ENCODE peak calls at places on chromosomes 6 and 20, in six cellular contexts. G, L, O, S, K and Y are unnamed samples.

GRCh38 chr20:51487525-51488279 is 54.8 kb downstream of the NFATC2 start:
- DNase-seq in O (peak), S (no peak), G (no peak), L (no peak), K (no peak), Y (peak)

GRCh38 chr6:70241991-70242420 is 60.9 kb downstream of the COL9A1 start:
- DNase-seq in K (no peak), L (no peak), O (peak), S (no peak), G (no peak), Y (no peak)

GRCh38 chr20:3115190-3116107 is 30.9 kb upstream of the AVP start:
- DNase-seq in K (peak), S (peak), O (peak), G (peak), L (peak), Y (peak)

GRCh38 chr6:126764104-126764503 is 354.4 kb upstream of the RSPO3 start:
- DNase-seq in L (no peak), G (no peak), O (no peak), S (no peak), K (no peak), Y (no peak)

GRCh38 chr6:25013249-25013648 is 77.5 kb upstream of the RIPOR2 start:
- DNase-seq in S (no peak), L (no peak), G (no peak), K (no peak), O (no peak), Y (no peak)

GRCh38 chr6:118577972-118578371 is 29.9 kb downstream of the PLN start:
- DNase-seq in S (no peak), K (no peak), O (no peak), G (no peak), L (no peak), Y (no peak)

GRCh38 chr20:50916257-50916656 is 15.0 kb downstream of the ADNP start:
- DNase-seq in O (peak), L (no peak), S (no peak), K (peak), G (no peak), Y (peak)

GRCh38 chr20:24277196-24277595 is 192.2 kb upstream of the SYNDIG1 start:
- DNase-seq in S (no peak), O (no peak), G (no peak), L (no peak), K (no peak), Y (no peak)

GRCh38 chr6:53361549-53362031 is 12.8 kb upstream of the ELOVL5 start:
- DNase-seq in K (peak), O (no peak), S (no peak), L (no peak), G (no peak), Y (peak)

GRCh38 chr6:38179794-38180430 is 360.4 kb downstream of the ZFAND3 start:
- DNase-seq in O (no peak), L (no peak), K (no peak), S (no peak), G (peak), Y (no peak)

GRCh38 chr20:8722277-8722928 is 346.5 kb upstream of the PLCB4 start:
- DNase-seq in S (no peak), K (peak), O (peak), G (no peak), L (peak), Y (peak)

GRCh38 chr20:20546402-20546801 is 166.0 kb downstream of the RALGAPA2 start:
- DNase-seq in O (no peak), S (no peak), G (no peak), K (no peak), L (no peak), Y (no peak)

GRCh38 chr6:151247510-151247909 is 7.7 kb downstream of the AKAP12 start:
- DNase-seq in O (no peak), S (no peak), G (no peak), K (no peak), L (no peak), Y (no peak)

GRCh38 chr6:82704048-82704447 is 340.4 kb downstream of the TPBG start:
- DNase-seq in L (no peak), S (no peak), O (no peak), K (no peak), G (no peak), Y (no peak)

DNA sequence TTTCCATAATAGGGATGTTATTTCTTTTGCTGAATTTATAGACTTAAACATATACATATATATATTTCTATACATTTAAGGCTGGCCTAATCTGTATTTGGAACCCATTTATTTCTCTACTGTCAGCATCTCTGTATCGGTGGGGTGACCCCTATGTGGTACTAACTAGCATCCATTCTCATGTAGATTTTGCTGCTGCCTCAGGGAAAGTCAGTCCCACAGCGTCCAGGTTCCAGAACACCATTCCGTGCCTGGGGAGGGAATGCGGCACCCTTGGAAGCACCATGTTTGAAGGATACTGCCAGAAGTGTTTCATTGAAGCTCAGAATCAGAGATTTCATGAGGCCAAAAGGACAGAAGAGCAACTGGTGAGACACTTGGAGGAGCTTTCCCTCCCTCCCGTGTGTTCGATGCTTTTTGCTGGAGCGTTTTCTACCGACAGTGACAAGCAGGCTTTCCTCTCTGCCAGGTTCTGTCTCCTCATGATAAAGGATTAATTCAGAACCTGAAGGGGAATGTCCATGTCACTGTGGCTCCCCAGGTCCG is 12.9 kb downstream of the TNFAIP3 start:
- DNase-seq in S (no peak), G (peak), O (no peak), L (no peak), K (no peak), Y (no peak)
- H3K4me2 ChIP-seq in S (no peak), G (no peak), O (no peak), L (no peak), K (no peak), Y (no peak)

GRCh38 chr6:161696828-161697227 is 423.0 kb upstream of the AGPAT4 start:
- DNase-seq in G (no peak), L (no peak), S (no peak), O (no peak), K (no peak), Y (no peak)

GRCh38 chr6:161694995-161695394 is 421.1 kb upstream of the AGPAT4 start:
- DNase-seq in L (no peak), G (peak), K (peak), S (no peak), O (peak), Y (no peak)
- H4K91ac ChIP-seq in L (no peak), G (no peak), K (no peak), S (no peak), O (no peak), Y (no peak)

DNA sequence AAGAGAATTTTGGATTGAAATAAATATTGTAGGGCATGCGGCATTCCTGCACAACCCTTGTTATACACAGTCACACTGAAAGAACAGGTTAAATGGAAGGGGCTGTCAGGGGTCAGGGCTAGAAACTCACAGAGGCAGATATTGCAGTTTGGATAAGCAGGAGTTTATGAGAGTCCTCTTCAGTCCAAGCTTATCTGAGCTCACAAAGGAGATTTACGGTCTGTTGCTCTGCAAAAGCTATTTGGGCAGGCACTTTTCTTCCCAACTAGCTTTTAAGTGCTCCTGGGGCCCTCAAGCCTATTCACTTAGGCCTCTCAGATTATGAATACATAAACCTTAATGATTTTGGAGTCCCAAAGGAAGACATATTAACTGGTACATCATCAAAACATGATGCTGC is 156.2 kb downstream of the SOX4 start:
- DNase-seq in S (no peak), G (no peak), K (no peak), L (no peak), O (no peak), Y (no peak)
- H4K8ac ChIP-seq in S (no peak), G (no peak), K (no peak), L (no peak), O (no peak), Y (no peak)

GRCh38 chr20:59837623-59838394 is 95.6 kb downstream of the SYCP2 start:
- DNase-seq in S (no peak), O (no peak), G (no peak), K (no peak), L (no peak), Y (no peak)

GRCh38 chr20:59832406-59833156 is 100.9 kb downstream of the SYCP2 start:
- DNase-seq in K (no peak), O (no peak), S (no peak), G (no peak), L (no peak), Y (no peak)

GRCh38 chr20:59836768-59837167 is 96.7 kb downstream of the SYCP2 start:
- DNase-seq in G (peak), L (no peak), K (no peak), O (no peak), S (no peak), Y (no peak)

GRCh38 chr20:59835057-59835447 is 98.4 kb downstream of the SYCP2 start:
- DNase-seq in O (no peak), L (no peak), K (no peak), G (no peak), S (no peak), Y (no peak)

DNA sequence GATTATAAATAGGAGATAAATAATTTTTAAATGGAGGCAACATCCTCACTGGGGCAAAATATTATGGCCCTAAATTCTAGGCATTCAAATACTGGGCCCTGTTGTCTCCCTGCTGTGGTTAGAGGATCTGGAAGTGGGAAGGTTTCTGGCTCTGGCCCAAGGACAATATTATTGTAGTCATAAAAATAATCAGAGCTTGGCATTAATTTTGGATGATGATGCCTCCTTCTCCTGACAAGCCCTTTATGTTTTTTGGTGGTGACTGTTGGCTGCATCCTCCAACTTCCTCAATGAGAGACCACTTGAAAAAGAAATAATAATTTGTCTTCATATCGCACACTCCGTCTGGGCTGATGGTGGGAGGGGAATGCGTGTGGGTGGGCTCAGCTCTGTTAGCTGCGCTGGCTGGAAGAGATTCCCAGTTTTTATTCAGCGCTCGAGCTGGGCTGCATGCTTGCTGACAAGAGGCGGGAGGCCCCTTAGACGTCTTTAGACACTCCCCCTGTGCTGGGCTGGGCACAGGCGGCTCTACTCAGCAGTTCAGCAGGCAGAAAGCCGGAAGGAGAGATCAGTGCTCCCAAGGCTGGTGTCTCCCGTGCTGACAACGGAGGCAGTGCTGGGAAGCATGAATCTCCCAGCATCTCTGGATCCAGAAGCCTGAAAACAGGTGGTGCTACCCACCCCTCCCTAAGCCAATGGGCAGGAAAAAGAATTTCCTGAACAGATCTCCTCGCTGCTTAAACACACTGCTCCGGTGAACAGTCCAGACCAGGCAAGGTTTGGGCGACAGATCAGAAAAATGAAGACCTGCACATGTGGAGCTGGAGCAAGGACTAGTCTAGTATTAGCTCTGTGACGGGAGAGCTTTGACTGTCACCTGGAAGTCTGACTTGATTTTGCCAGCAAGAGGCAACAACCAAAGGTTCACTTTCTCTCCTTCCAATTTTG is 97.7 kb downstream of the SYCP2 start:
- DNase-seq in K (no peak), S (no peak), O (no peak), G (peak), L (peak), Y (peak)
- H3K4me2 ChIP-seq in K (no peak), S (no peak), O (peak), G (no peak), L (peak), Y (peak)

GRCh38 chr20:18754030-18754659 is 59.4 kb upstream of the SCP2D1 start:
- DNase-seq in O (no peak), G (no peak), K (no peak), S (no peak), L (no peak), Y (peak)
- H4K91ac ChIP-seq in O (no peak), G (no peak), K (no peak), S (no peak), L (no peak), Y (no peak)

GRCh38 chr20:64254156-64254555 is 1.4 kb upstream of the PCMTD2 start:
- DNase-seq in L (no peak), K (no peak), S (no peak), O (no peak), G (no peak), Y (no peak)

GRCh38 chr20:64255361-64256281 is at the start of gene PCMTD2:
- DNase-seq in G (peak), K (peak), L (peak), O (peak), S (peak), Y (peak)

GRCh38 chr20:64256282-64256947 is 867 bp downstream of the PCMTD2 start:
- DNase-seq in G (no peak), S (no peak), L (no peak), O (no peak), K (no peak), Y (peak)

GRCh38 chr20:64253443-64253842 is 2.1 kb upstream of the PCMTD2 start:
- DNase-seq in S (no peak), L (no peak), G (no peak), K (no peak), O (no peak), Y (no peak)

DNA sequence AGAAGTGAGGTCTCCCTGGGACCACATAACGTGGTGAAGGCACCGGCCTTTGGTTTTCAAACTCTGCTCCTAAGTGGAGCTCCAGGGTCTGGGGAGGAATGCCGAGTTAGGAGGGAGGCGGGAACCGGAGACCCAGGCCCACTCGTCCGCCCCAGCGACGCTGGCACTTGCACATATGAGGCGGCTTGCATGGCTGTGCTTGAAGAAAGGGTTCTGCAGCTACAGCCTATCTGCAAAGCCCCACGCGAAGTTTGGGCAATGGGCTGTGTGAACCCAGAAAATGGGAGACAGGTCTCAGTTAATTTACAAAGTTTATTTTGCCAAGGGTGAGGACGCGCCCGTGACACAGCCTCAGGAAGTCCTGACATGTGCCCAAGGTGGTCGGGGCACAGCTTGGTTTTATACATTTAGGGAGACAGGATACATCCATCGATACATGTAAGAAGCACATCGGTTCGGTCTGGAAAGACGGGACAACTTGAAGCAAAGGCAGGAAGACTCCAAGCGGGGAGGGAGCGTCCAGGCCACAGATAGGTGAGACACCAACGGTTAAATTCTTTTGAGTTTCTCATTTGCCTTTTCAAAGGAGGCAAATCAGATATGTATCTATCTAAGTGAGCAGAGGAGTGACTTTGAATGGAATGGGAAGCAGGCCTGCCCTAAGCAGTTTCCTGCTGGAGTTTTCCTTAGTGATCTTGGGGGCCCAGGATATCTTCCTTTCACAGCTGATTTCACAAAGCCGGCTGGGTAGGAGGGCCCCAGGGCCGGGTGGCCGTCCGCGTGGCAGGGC is 782 bp upstream of the PCMTD2 start:
- DNase-seq in G (no peak), S (no peak), L (no peak), K (no peak), O (peak), Y (no peak)
- H4K8ac ChIP-seq in G (no peak), S (peak), L (peak), K (peak), O (peak), Y (peak)

DNA sequence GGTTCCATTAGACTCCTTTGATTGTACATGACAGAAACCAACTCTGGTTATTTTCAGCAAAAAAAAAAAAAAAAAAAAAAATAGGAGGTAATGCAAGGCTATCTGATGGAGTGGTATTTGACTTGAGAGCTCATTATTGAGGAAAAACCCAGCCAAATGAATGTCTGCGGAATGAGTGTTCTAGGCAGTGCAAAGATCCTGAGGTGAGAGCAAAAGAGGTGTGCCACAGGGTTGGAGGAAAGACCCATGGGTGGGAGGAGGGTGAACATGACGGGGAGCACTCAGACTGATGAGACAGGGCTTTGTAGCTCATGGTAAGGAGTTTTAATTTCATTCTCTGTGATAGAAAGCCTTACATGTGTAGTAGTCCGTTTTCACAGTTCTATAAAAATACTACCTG is 188.9 kb downstream of the TSHZ2 start:
- DNase-seq in L (no peak), S (no peak), O (no peak), G (no peak), K (peak), Y (no peak)
- H3K4me2 ChIP-seq in L (no peak), S (no peak), O (no peak), G (no peak), K (no peak), Y (no peak)

GRCh38 chr20:53316221-53316937 is 277.3 kb downstream of the ZNF217 start:
- DNase-seq in O (no peak), L (no peak), S (peak), K (peak), G (no peak), Y (no peak)
- H4K91ac ChIP-seq in O (no peak), L (no peak), S (no peak), K (no peak), G (no peak), Y (no peak)

GRCh38 chr20:36540551-36541211 is 638 bp upstream of the MYL9 start:
- DNase-seq in G (peak), L (no peak), O (no peak), S (no peak), K (no peak), Y (no peak)
- H4K8ac ChIP-seq in G (no peak), L (peak), O (peak), S (peak), K (peak), Y (peak)